ENCODE peak calls at places on chromosomes 1 and 21, in eight cellular contexts. R is IMR-90; M is NB4; W is stimulated activated CD8-positive, alpha-beta memory T cell treated with anti-CD3 and anti-CD28 coated beads, Interleukin-12 subunit alpha, Interleukin-12 subunit beta, amount 100 ng/mL, for 4 hours; C is activated naive CD4-positive, alpha-beta T cell treated with Interleukin-2 at 50 U/mL for 16 hours; J is left cardiac atrium; U is lower leg skin; V is AG08395. E is an unnamed sample.
A peak's percentile ranks its signal among the peaks of the same experiment; 100 is the strongest.

GRCh38 chr21:39251326-39251725 is 62.1 kb downstream of the BRWD1 start:
- DNase-seq in M (no peak), W (no peak), U (no peak), V (no peak), C (no peak), R (peak; percentile 24), J (no peak), E (no peak)

GRCh38 chr1:230976825-230977747 is 1.6 kb downstream of the TTC13 start:
- DNase-seq in W (no peak), J (no peak), C (peak; percentile 22), M (peak; percentile 3), V (no peak), R (no peak), U (no peak), E (peak; percentile 23)

GRCh38 chr1:15515026-15515663 is 8.9 kb downstream of the CASP9 start:
- DNase-seq in R (no peak), J (no peak), W (no peak), M (peak; percentile 48), C (no peak), V (no peak), U (no peak), E (peak; percentile 77)

GRCh38 chr21:41952568-41953248 is 1.1 kb downstream of the C2CD2 start:
- DNase-seq in J (no peak), R (peak; percentile 16), M (no peak), V (no peak), C (no peak), W (no peak), U (no peak), E (no peak)

GRCh38 chr1:153697191-153697872 is 18.8 kb downstream of the NPR1 start:
- DNase-seq in M (peak; percentile 43), J (peak; percentile 82), W (no peak), C (no peak), R (no peak), V (no peak), U (no peak), E (no peak)

GRCh38 chr21:37032877-37033471 is 26.5 kb downstream of the RIPPLY3 start:
- DNase-seq in V (peak; percentile 67), M (no peak), U (no peak), W (no peak), C (no peak), J (no peak), R (peak; percentile 81), E (peak; percentile 18)

GRCh38 chr1:14190508-14190907 is 408.0 kb upstream of the KAZN start:
- DNase-seq in M (no peak), U (no peak), V (peak; percentile 43), J (no peak), C (no peak), R (no peak), W (no peak), E (no peak)

GRCh38 chr1:170077926-170078325 is 3.4 kb upstream of the KIFAP3 start:
- DNase-seq in R (no peak), C (no peak), J (no peak), M (no peak), W (no peak), U (no peak), V (no peak), E (no peak)

GRCh38 chr1:198657550-198658064 is 18.8 kb downstream of the PTPRC start:
- DNase-seq in V (peak; percentile 87), J (no peak), R (peak; percentile 98), W (no peak), U (no peak), M (peak; percentile 75), C (peak; percentile 29), E (peak; percentile 77)

GRCh38 chr1:69738458-69738857 is 170.7 kb downstream of the LRRC7 start:
- DNase-seq in M (no peak), V (no peak), U (no peak), C (no peak), R (no peak), W (no peak), J (no peak), E (no peak)

GRCh38 chr1:178417858-178418257 is 78.9 kb downstream of the CLEC20A start:
- DNase-seq in J (no peak), M (peak; percentile 21), W (no peak), R (peak; percentile 91), C (no peak), U (no peak), V (peak; percentile 40), E (no peak)

GRCh38 chr21:35096959-35097358 is 47.9 kb upstream of the RUNX1 start:
- DNase-seq in C (peak; percentile 11), R (no peak), J (no peak), M (no peak), U (no peak), W (no peak), V (peak; percentile 18), E (peak; percentile 63)

GRCh38 chr21:15514073-15514946 is 215.5 kb upstream of the USP25 start:
- DNase-seq in J (no peak), U (no peak), M (no peak), W (peak; percentile 4), V (no peak), R (no peak), C (peak; percentile 41), E (peak; percentile 85)

GRCh38 chr1:212860713-212861581 is 2.9 kb downstream of the FLVCR1 start:
- DNase-seq in J (no peak), C (no peak), M (peak; percentile 20), R (peak; percentile 52), V (no peak), U (no peak), W (no peak), E (no peak)

GRCh38 chr1:26945728-26946127 is 14.5 kb downstream of the KDF1 start:
- DNase-seq in J (no peak), R (no peak), V (no peak), M (no peak), U (no peak), W (no peak), C (no peak), E (no peak)

GRCh38 chr1:174258148-174258550 is 98.8 kb downstream of the RABGAP1L start:
- DNase-seq in U (peak; percentile 19), M (peak; percentile 57), W (no peak), V (peak; percentile 12), C (peak; percentile 32), R (peak; percentile 50), J (peak; percentile 28), E (peak; percentile 22)

GRCh38 chr1:24491577-24492360 is 10.9 kb upstream of the RCAN3 start:
- DNase-seq in U (no peak), J (no peak), W (no peak), V (peak; percentile 45), C (no peak), M (no peak), R (no peak), E (no peak)

GRCh38 chr1:87092852-87093251 is 178.4 kb downstream of the HS2ST1 start:
- DNase-seq in R (no peak), C (no peak), J (no peak), W (no peak), M (no peak), V (no peak), U (no peak), E (no peak)

GRCh38 chr1:193264313-193265065 is 78.1 kb upstream of the B3GALT2 start:
- DNase-seq in W (no peak), C (no peak), M (no peak), V (peak; percentile 10), J (no peak), R (peak; percentile 14), U (no peak), E (no peak)

GRCh38 chr1:43300661-43301094 is at the start of gene TIE1:
- DNase-seq in U (no peak), M (peak; percentile 44), V (no peak), W (no peak), J (peak; percentile 54), C (no peak), R (no peak), E (no peak)

GRCh38 chr1:62906428-62906886 is 122.5 kb downstream of the ATG4C start:
- DNase-seq in W (no peak), J (no peak), U (no peak), V (peak; percentile 8), M (peak; percentile 10), C (no peak), R (peak; percentile 11), E (no peak)

GRCh38 chr1:27521336-27522147 is 31.6 kb upstream of the WASF2 start:
- DNase-seq in V (no peak), M (no peak), R (no peak), U (no peak), C (peak; percentile 59), W (peak; percentile 59), J (peak; percentile 48), E (no peak)

GRCh38 chr1:236122176-236122575 is 20.2 kb upstream of the GPR137B start:
- DNase-seq in J (no peak), V (no peak), C (no peak), U (no peak), M (no peak), R (no peak), W (no peak), E (no peak)

GRCh38 chr1:24536391-24536840 is 19.5 kb upstream of the NCMAP start:
- DNase-seq in M (peak; percentile 29), J (no peak), R (peak; percentile 71), C (peak; percentile 65), U (no peak), V (no peak), W (peak; percentile 42), E (no peak)

GRCh38 chr1:115133440-115133839 is 44.1 kb upstream of the TSPAN2 start:
- DNase-seq in V (no peak), M (no peak), R (peak; percentile 68), W (no peak), C (no peak), U (no peak), J (no peak), E (no peak)

GRCh38 chr1:27274204-27274603 is 39.8 kb downstream of the WDTC1 start:
- DNase-seq in R (no peak), W (no peak), U (no peak), J (no peak), C (no peak), M (no peak), V (no peak), E (no peak)

GRCh38 chr1:200699871-200700270 is 30.2 kb upstream of the DDX59 start:
- DNase-seq in V (peak; percentile 61), R (peak; percentile 97), W (no peak), C (no peak), J (no peak), M (peak; percentile 92), U (no peak), E (no peak)

GRCh38 chr1:33120436-33121231 is 39.7 kb downstream of the AZIN2 start:
- DNase-seq in J (no peak), V (no peak), M (no peak), R (peak; percentile 45), C (no peak), U (no peak), W (no peak), E (no peak)

GRCh38 chr1:207062058-207062457 is 9.0 kb downstream of the PFKFB2 start:
- DNase-seq in U (no peak), M (no peak), R (no peak), C (no peak), J (no peak), V (no peak), W (no peak), E (no peak)

GRCh38 chr1:193542668-193543067 is 356.3 kb upstream of the B3GALT2 start:
- DNase-seq in W (no peak), R (peak; percentile 8), C (no peak), M (no peak), V (no peak), J (no peak), U (no peak), E (peak; percentile 37)

GRCh38 chr1:24895511-24895910 is 34.6 kb downstream of the RUNX3 start:
- DNase-seq in C (no peak), J (no peak), M (no peak), U (no peak), R (no peak), W (no peak), V (no peak), E (no peak)

GRCh38 chr1:107821340-107821739 is 143.6 kb downstream of the VAV3 start:
- DNase-seq in V (no peak), J (no peak), W (no peak), M (no peak), R (no peak), U (no peak), C (no peak), E (no peak)

GRCh38 chr1:169507413-169507812 is 21.7 kb upstream of the SLC19A2 start:
- DNase-seq in U (no peak), J (no peak), R (no peak), C (no peak), M (no peak), W (no peak), V (no peak), E (no peak)

GRCh38 chr1:225653463-225654276 is 747 bp upstream of the ENAH start:
- DNase-seq in M (peak; percentile 44), R (peak; percentile 73), C (peak; percentile 17), W (no peak), V (peak; percentile 54), U (peak; percentile 65), J (peak; percentile 77), E (no peak)

E was measured in MV-4-11.